ENCODE peak calls at places on chromosomes 3 and 15, in four cellular contexts. U is AG04450; G is pancreas; I is CD8-positive, alpha-beta memory T cell. E is an unnamed sample.

GRCh38 chr15:93029613-93030429 is 59.2 kb downstream of the RGMA start:
- DNase-seq in U (no peak), G (no peak), I (no peak), E (peak; percentile 38)

GRCh38 chr15:57537072-57537471 is 54.6 kb upstream of the MYZAP start:
- DNase-seq in U (no peak), G (peak; percentile 80), I (no peak), E (no peak)

GRCh38 chr3:159841766-159842165 is 146.9 kb upstream of the IL12A start:
- DNase-seq in U (no peak), G (no peak), I (no peak), E (no peak)

GRCh38 chr15:88649286-88649733 is 10.5 kb downstream of the ISG20 start:
- DNase-seq in U (peak; percentile 95), G (no peak), I (peak; percentile 83), E (no peak)

GRCh38 chr3:44208086-44208485 is 33.6 kb upstream of the TOPAZ1 start:
- DNase-seq in U (no peak), G (no peak), I (no peak), E (no peak)

GRCh38 chr3:140117111-140117526 is 182.1 kb downstream of the CLSTN2 start:
- DNase-seq in U (no peak), G (no peak), I (no peak), E (no peak)

GRCh38 chr3:46699846-46700523 is 1.2 kb upstream of the TMIE start:
- DNase-seq in U (no peak), G (no peak), I (no peak), E (peak; percentile 68)

GRCh38 chr3:135192929-135193328 is 397.9 kb downstream of the EPHB1 start:
- DNase-seq in U (no peak), G (no peak), I (no peak), E (no peak)

GRCh38 chr3:142931222-142931621 is 32.3 kb downstream of the PAQR9 start:
- DNase-seq in U (no peak), G (no peak), I (peak; percentile 54), E (no peak)

GRCh38 chr15:84731774-84732173 is 15.8 kb upstream of the SEC11A start:
- DNase-seq in U (no peak), G (no peak), I (no peak), E (no peak)

GRCh38 chr15:61659571-61660190 is 400.6 kb downstream of the VPS13C start:
- DNase-seq in U (no peak), G (no peak), I (no peak), E (no peak)

GRCh38 chr3:134803051-134803505 is 8.0 kb downstream of the EPHB1 start:
- DNase-seq in U (no peak), G (no peak), I (no peak), E (peak; percentile 2)

GRCh38 chr3:32009101-32009500 is 27.6 kb downstream of the ZNF860 start:
- DNase-seq in U (no peak), G (no peak), I (no peak), E (no peak)

GRCh38 chr3:64030741-64031140 is 7.4 kb upstream of the PSMD6 start:
- DNase-seq in U (no peak), G (peak; percentile 79), I (peak; percentile 81), E (peak; percentile 75)

GRCh38 chr3:127304121-127304744 is 16.4 kb upstream of the PRR20G start:
- DNase-seq in U (no peak), G (peak; percentile 74), I (no peak), E (peak; percentile 83)
- H3K27ac ChIP-seq in U (no peak overlapping the region), G (no peak overlapping the region), I (no peak overlapping the region), E (no peak overlapping the region)

GRCh38 chr15:82808634-82809041 is 790 bp upstream of the WHAMM start:
- DNase-seq in U (no peak), G (no peak), I (no peak), E (no peak)

GRCh38 chr15:82807920-82808633 is 1.4 kb upstream of the WHAMM start:
- DNase-seq in U (no peak), G (no peak), I (no peak), E (no peak)

GRCh38 chr15:82810863-82811421 is 1.5 kb downstream of the WHAMM start:
- DNase-seq in U (no peak), G (no peak), I (peak; percentile 78), E (no peak)

GRCh38 chr15:82810061-82810862 is 834 bp downstream of the WHAMM start:
- DNase-seq in U (no peak), G (peak; percentile 63), I (peak; percentile 56), E (no peak)

DNA sequence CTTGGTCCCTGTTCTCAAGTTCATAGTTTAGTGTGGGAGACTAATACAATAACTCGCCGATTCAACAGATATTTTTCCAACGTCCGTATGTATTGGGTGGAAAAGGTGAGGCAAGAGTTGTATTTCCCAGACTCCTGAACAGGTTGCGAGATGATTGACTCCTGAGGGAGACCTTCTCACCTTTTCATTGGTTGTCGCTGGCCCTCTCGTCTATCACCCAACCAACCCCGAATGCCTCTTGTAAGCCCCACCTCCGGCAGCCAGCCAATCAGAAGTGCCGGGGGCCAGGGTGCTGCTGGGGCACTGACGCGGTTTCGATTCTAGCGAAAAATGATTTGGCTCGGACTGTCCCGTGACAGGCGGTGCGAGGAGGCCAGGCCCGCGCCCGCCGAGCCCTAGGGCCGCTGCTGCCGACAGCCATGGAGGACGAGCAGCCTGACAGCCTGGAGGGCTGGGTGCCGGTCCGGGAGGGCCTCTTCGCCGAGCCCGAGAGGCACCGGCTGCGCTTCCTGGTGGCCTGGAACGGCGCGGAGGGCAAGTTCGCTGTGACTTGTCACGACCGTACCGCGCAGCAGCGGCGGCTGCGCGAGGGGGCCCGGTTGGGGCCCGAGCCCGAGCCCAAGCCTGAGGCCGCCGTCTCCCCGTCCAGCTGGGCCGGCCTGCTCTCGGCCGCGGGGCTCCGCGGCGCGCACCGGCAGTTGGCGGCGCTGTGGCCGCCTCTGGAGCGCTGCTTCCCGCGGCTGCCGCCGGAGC is at the start of gene WHAMM:
- DNase-seq in U (peak; percentile 94), G (peak; percentile 99), I (peak; percentile 98), E (peak; percentile 100)
- H3K27ac ChIP-seq in U (peak within 1 kb of the TSS; percentile 90), G (peak within 1 kb of the TSS; percentile 99), I (peak within 1 kb of the TSS; percentile 91), E (peak within 1 kb of the TSS; percentile 98)

DNA sequence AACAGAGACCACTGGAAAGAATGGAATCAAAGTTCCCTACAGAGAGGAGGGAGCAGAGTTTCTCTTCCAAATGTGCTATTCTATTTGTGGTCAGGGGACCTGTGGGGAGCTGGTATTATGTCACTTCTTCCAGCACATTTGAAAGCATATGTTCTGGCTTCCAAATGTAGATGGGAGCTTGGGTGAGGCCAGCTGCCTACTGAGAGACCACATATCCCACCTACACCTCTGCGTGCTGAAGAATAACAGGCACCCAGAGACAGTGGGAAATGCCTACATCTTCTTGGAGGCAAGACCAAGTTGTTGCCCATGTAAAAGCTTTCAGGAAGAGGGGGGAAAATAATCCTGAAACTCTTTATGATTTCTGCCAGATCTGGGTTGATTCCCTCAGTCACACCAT is 286.8 kb upstream of the UMPS start:
- DNase-seq in U (no peak), G (no peak), I (no peak), E (no peak)
- H3K27ac ChIP-seq in U (no peak overlapping the region), G (no peak overlapping the region), I (no peak overlapping the region), E (no peak overlapping the region)

GRCh38 chr15:94232107-94232506 is 746 bp downstream of the MCTP2 start:
- DNase-seq in U (no peak), G (no peak), I (no peak), E (no peak)

GRCh38 chr15:94230886-94231727 is at the start of gene MCTP2:
- DNase-seq in U (peak; percentile 39), G (peak; percentile 91), I (peak; percentile 91), E (peak; percentile 89)

GRCh38 chr15:94231728-94232086 is 346 bp downstream of the MCTP2 start:
- DNase-seq in U (no peak), G (no peak), I (no peak), E (no peak)

GRCh38 chr15:94229591-94230365 is 1.6 kb upstream of the MCTP2 start:
- DNase-seq in U (no peak), G (no peak), I (peak; percentile 80), E (no peak)

DNA sequence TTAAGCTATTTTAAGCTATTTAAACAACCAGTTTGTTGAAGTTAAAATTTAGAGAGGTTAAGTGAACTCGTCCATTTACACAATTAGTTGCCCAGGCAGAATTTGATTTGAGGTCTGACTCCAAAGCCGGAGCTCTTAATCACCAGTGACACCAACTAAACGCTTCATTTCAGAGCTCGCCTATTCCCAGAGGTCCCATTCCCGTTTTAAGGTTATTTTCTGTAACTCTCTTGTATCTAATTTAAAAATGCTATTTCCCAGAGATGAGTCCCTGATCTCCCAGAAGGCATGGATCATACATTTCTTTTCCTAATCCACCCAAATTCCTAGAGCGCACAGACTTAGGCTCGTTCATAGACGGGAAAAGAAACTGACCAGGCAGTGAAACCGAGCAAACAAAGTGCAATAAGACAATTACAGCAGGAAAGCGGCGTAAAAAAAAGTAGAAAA is 900 bp upstream of the MCTP2 start:
- DNase-seq in U (no peak), G (no peak), I (no peak), E (no peak)
- H3K27ac ChIP-seq in U (peak overlapping the region; percentile 84), G (peak overlapping the region; percentile 94), I (peak overlapping the region; percentile 85), E (no peak overlapping the region)

GRCh38 chr15:80811781-80812180 is 32.6 kb downstream of the CEMIP start:
- DNase-seq in U (no peak), G (no peak), I (no peak), E (no peak)
- H3K27ac ChIP-seq in U (no peak overlapping the region), G (no peak overlapping the region), I (no peak overlapping the region), E (no peak overlapping the region)

GRCh38 chr3:110069641-110070538 is 732.5 kb upstream of the DPPA4 start:
- DNase-seq in U (peak; percentile 8), G (no peak), I (no peak), E (no peak)

GRCh38 chr3:110063178-110063577 is 725.8 kb upstream of the DPPA4 start:
- DNase-seq in U (no peak), G (no peak), I (no peak), E (no peak)

GRCh38 chr3:110062711-110063110 is 725.4 kb upstream of the DPPA4 start:
- DNase-seq in U (no peak), G (no peak), I (no peak), E (no peak)

GRCh38 chr3:110067527-110067926 is 730.2 kb upstream of the DPPA4 start:
- DNase-seq in U (no peak), G (no peak), I (no peak), E (no peak)

GRCh38 chr3:110066201-110066600 is 728.9 kb upstream of the DPPA4 start:
- DNase-seq in U (no peak), G (no peak), I (no peak), E (no peak)
- H3K27ac ChIP-seq in U (no peak overlapping the region), G (no peak overlapping the region), I (no peak overlapping the region), E (no peak overlapping the region)

DNA sequence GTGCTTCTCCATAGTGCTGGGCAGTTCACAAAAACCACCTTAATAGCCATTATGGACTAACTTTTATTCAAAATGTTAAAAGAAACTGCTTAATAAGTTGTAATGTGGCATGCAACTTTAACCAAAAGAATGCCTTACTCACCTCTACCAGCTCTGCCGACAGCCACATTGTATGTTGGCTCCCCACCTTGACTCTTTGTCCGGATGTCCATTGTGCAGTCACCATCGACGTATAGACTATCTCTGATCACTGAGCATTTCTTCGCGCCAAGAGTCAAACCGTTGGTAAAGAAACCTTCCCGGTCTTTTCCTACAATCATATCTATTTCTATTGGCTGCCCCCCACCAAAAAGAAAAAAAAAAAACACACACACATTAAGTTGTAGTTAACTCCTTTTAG is 2.5 kb downstream of the PFN2 start:
- DNase-seq in U (no peak), G (no peak), I (no peak), E (no peak)
- H3K27ac ChIP-seq in U (no peak overlapping the region), G (no peak overlapping the region), I (no peak overlapping the region), E (peak overlapping the region; percentile 16)